ENCODE peak calls at places on chromosomes 13 and 19, in seven cellular contexts. B is A673, D is ascending aorta, T is GM12878, Z is kidney epithelial cell, X is fibroblast of the aortic adventitia, E is keratinocyte. Q is an unnamed sample.

GRCh38 chr19:49347835-49348234 is 12.6 kb downstream of the CD37 start:
- DNase-seq in B (peak), D (no peak), T (no peak), Z (no peak), X (peak), E (no peak), Q (no peak)

GRCh38 chr13:21557995-21558394 is 46.0 kb downstream of the MICU2 start:
- DNase-seq in B (peak), D (no peak), T (no peak), Z (no peak), X (no peak), E (no peak), Q (no peak)

GRCh38 chr19:11038511-11038910 is 50.8 kb upstream of the LDLR start:
- DNase-seq in B (no peak), D (no peak), T (no peak), Z (no peak), X (no peak), E (no peak), Q (no peak)

GRCh38 chr13:60112771-60113170 is 51.0 kb downstream of the DIAPH3 start:
- DNase-seq in B (no peak), D (no peak), T (no peak), Z (no peak), X (peak), E (no peak), Q (no peak)

GRCh38 chr13:73940098-73940497 is 194.1 kb downstream of the KLF12 start:
- DNase-seq in B (no peak), D (no peak), T (no peak), Z (no peak), X (no peak), E (no peak), Q (no peak)

GRCh38 chr13:95327190-95327589 is 25.9 kb upstream of the ABCC4 start:
- DNase-seq in B (no peak), D (no peak), T (no peak), Z (no peak), X (no peak), E (no peak), Q (no peak)

GRCh38 chr19:42028304-42029216 is 34.5 kb upstream of the ATP1A3 start:
- DNase-seq in B (peak), D (no peak), T (no peak), Z (no peak), X (no peak), E (no peak), Q (no peak)

GRCh38 chr13:78978381-78978998 is 319.5 kb upstream of the OBI1 start:
- DNase-seq in B (peak), D (no peak), T (peak), Z (peak), X (peak), E (no peak), Q (peak)

GRCh38 chr13:43021926-43022670 is 1.3 kb upstream of the DNAJC15 start:
- DNase-seq in B (peak), D (no peak), T (no peak), Z (no peak), X (peak), E (no peak), Q (no peak)

DNA sequence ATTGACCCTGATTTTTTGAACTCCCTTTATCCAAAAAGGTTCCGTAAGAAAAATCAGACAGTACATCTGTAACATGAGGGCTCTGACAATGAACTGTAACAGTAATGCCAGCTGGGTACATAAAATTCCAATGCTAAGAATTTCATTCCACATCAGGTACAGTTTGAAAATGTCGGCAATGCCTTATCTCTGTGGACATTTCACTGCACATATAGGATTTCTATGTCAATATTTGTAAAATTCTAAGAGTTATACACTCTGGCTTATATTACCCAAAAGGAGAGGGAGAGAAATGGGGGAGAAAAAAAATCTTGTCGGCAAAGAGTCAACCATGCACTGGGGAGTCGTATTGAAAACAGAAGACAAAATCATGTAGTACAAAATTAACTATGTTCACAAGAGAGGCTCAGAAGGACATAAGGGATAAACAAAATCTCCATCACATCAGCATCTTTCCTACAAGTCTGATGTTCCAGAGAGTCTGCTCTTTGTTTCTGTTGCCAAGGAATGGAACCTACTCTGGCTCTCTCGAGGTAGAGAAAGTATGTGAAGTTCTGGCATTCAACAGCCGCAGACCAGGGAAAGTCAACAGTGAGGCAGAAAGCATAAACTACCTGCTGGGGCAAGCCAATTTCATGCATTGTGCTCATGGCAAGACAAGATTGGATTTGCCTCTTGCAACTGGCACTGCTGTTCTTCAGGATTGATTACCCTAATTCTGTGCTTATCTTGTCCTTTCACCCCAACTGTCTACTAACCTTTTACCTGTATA is 72.3 kb downstream of the STARD13 start:
- DNase-seq in B (no peak), D (no peak), T (no peak), Z (no peak), X (no peak), E (no peak), Q (no peak)
- H3K4me3 ChIP-seq in B (no peak), D (no peak), T (no peak), Z (no peak), X (peak), E (peak), Q (no peak)

GRCh38 chr19:52070496-52070895 is 21.9 kb upstream of the ZNF432 start:
- DNase-seq in B (no peak), D (no peak), T (no peak), Z (no peak), X (peak), E (peak), Q (no peak)
- H3K4me3 ChIP-seq in B (no peak), D (no peak), T (no peak), Z (no peak), X (no peak), E (no peak), Q (no peak)

GRCh38 chr19:4877753-4878490 is 10.5 kb upstream of the PLIN3 start:
- DNase-seq in B (no peak), D (no peak), T (no peak), Z (no peak), X (no peak), E (no peak), Q (no peak)

GRCh38 chr19:4878491-4878968 is 11.1 kb upstream of the PLIN3 start:
- DNase-seq in B (no peak), D (no peak), T (no peak), Z (no peak), X (no peak), E (no peak), Q (no peak)

GRCh38 chr19:4873930-4874329 is 6.5 kb upstream of the PLIN3 start:
- DNase-seq in B (no peak), D (no peak), T (no peak), Z (no peak), X (no peak), E (no peak), Q (no peak)

DNA sequence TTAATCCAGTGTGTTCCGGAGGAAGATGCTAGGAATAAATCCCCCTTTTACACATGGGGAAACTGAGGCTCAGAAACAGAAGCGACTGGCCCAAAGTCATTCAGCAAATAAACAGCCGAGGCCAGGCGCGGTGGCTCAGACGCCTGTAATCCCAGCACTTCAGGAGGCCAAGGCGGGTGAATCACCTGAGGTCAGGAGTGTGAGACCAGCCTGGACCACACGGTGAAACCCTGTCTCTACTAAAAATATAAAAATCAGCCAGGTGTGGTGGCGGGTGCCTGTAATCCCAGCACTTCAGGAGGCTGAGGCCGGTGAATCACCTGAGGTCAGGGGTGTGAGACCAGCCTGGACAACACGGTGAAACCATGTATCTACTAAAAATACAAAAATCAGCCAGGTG is 11.6 kb upstream of the PLIN3 start:
- DNase-seq in B (no peak), D (no peak), T (no peak), Z (no peak), X (no peak), E (no peak), Q (no peak)
- H3K4me3 ChIP-seq in B (no peak), D (no peak), T (no peak), Z (no peak), X (no peak), E (no peak), Q (no peak)

GRCh38 chr19:916645-917322 is 349 bp upstream of the KISS1R start:
- DNase-seq in B (no peak), D (no peak), T (no peak), Z (no peak), X (no peak), E (no peak), Q (no peak)

GRCh38 chr19:919157-920050 is 2.3 kb downstream of the KISS1R start:
- DNase-seq in B (peak), D (no peak), T (no peak), Z (no peak), X (no peak), E (no peak), Q (no peak)

GRCh38 chr19:917323-918151 is at the start of gene KISS1R:
- DNase-seq in B (peak), D (no peak), T (no peak), Z (no peak), X (peak), E (no peak), Q (no peak)

GRCh38 chr19:918481-919156 is 1.5 kb downstream of the KISS1R start:
- DNase-seq in B (peak), D (no peak), T (no peak), Z (no peak), X (no peak), E (no peak), Q (no peak)

DNA sequence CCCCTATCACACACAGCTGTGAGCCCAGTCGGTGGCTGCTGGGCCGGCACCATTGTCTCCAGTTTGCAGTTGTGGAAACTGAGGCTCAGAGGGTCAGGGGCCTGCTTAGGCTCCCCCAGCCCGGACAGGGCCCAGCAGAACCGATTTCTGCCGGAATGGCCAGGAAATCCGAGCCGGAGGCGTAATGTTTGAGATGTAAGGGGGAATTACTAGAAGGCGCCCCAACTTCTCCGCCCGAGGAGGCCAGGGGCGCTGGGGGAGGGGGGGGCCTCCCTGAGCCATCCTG is 962 bp downstream of the KISS1R start:
- DNase-seq in B (no peak), D (no peak), T (no peak), Z (no peak), X (no peak), E (no peak), Q (no peak)
- H3K4me3 ChIP-seq in B (peak), D (peak), T (peak), Z (no peak), X (no peak), E (no peak), Q (no peak)

GRCh38 chr19:5292453-5292842 is 48.2 kb downstream of the PTPRS start:
- DNase-seq in B (peak), D (no peak), T (no peak), Z (no peak), X (no peak), E (no peak), Q (no peak)

GRCh38 chr19:5293607-5294089 is 47.0 kb downstream of the PTPRS start:
- DNase-seq in B (peak), D (no peak), T (no peak), Z (no peak), X (peak), E (no peak), Q (no peak)

GRCh38 chr19:5291588-5292193 is 48.9 kb downstream of the PTPRS start:
- DNase-seq in B (no peak), D (no peak), T (no peak), Z (no peak), X (no peak), E (no peak), Q (no peak)

GRCh38 chr19:5294403-5295160 is 46.0 kb downstream of the PTPRS start:
- DNase-seq in B (no peak), D (no peak), T (no peak), Z (no peak), X (no peak), E (no peak), Q (no peak)

GRCh38 chr19:5292843-5293606 is 47.6 kb downstream of the PTPRS start:
- DNase-seq in B (peak), D (no peak), T (no peak), Z (no peak), X (peak), E (no peak), Q (no peak)
- H3K4me3 ChIP-seq in B (peak), D (peak), T (no peak), Z (peak), X (peak), E (peak), Q (peak)